ENCODE peak calls at places on chromosomes 2 and 18, in eight cellular contexts. One of them, this sample, is unnamed.

GRCh38 chr2:128781166-128781887 is 462.7 kb upstream of the HS6ST1 start:
- DNase-seq in esophagus squamous epithelium: no peak
- DNase-seq in stomach: no peak
- DNase-seq in endothelial cell of umbilical vein: no peak
- DNase-seq in H54: no peak
- DNase-seq in heart left ventricle: no peak
- DNase-seq in A549: no peak
- DNase-seq in spleen: peak
- DNase-seq in this sample: peak

GRCh38 chr18:24600076-24600654 is 139.7 kb downstream of the HRH4 start:
- DNase-seq in esophagus squamous epithelium: no peak
- DNase-seq in stomach: no peak
- DNase-seq in endothelial cell of umbilical vein: peak
- DNase-seq in H54: no peak
- DNase-seq in heart left ventricle: no peak
- DNase-seq in A549: peak
- DNase-seq in spleen: no peak
- DNase-seq in this sample: no peak

GRCh38 chr2:233556756-233557736 is 9.5 kb downstream of the USP40 start:
- DNase-seq in esophagus squamous epithelium: no peak
- DNase-seq in stomach: no peak
- DNase-seq in endothelial cell of umbilical vein: peak
- DNase-seq in H54: peak
- DNase-seq in heart left ventricle: no peak
- DNase-seq in A549: peak
- DNase-seq in spleen: no peak
- DNase-seq in this sample: no peak

GRCh38 chr2:71631411-71631931 is 178.1 kb downstream of the DYSF start:
- DNase-seq in esophagus squamous epithelium: no peak
- DNase-seq in stomach: no peak
- DNase-seq in endothelial cell of umbilical vein: no peak
- DNase-seq in H54: peak
- DNase-seq in heart left ventricle: no peak
- DNase-seq in A549: no peak
- DNase-seq in spleen: no peak
- DNase-seq in this sample: no peak

GRCh38 chr2:45852450-45853150 is 201.1 kb downstream of the PRKCE start:
- DNase-seq in esophagus squamous epithelium: no peak
- DNase-seq in stomach: no peak
- DNase-seq in endothelial cell of umbilical vein: no peak
- DNase-seq in H54: no peak
- DNase-seq in heart left ventricle: no peak
- DNase-seq in A549: no peak
- DNase-seq in spleen: no peak
- DNase-seq in this sample: no peak

GRCh38 chr18:45274026-45274425 is 341.2 kb upstream of the SLC14A2 start:
- DNase-seq in esophagus squamous epithelium: no peak
- DNase-seq in stomach: no peak
- DNase-seq in endothelial cell of umbilical vein: no peak
- DNase-seq in H54: no peak
- DNase-seq in heart left ventricle: no peak
- DNase-seq in A549: no peak
- DNase-seq in spleen: no peak
- DNase-seq in this sample: no peak

GRCh38 chr18:23591011-23591410 is 4.7 kb upstream of the NPC1 start:
- DNase-seq in esophagus squamous epithelium: no peak
- DNase-seq in stomach: no peak
- DNase-seq in endothelial cell of umbilical vein: no peak
- DNase-seq in H54: no peak
- DNase-seq in heart left ventricle: no peak
- DNase-seq in A549: no peak
- DNase-seq in spleen: no peak
- DNase-seq in this sample: no peak

GRCh38 chr18:77131100-77131651 is 1.4 kb downstream of the MBP start:
- DNase-seq in esophagus squamous epithelium: no peak
- DNase-seq in stomach: no peak
- DNase-seq in endothelial cell of umbilical vein: no peak
- DNase-seq in H54: no peak
- DNase-seq in heart left ventricle: peak
- DNase-seq in A549: no peak
- DNase-seq in spleen: peak
- DNase-seq in this sample: peak

GRCh38 chr2:191950132-191950885 is 103.4 kb upstream of the CAVIN2 start:
- DNase-seq in esophagus squamous epithelium: no peak
- DNase-seq in stomach: no peak
- DNase-seq in endothelial cell of umbilical vein: peak
- DNase-seq in H54: no peak
- DNase-seq in heart left ventricle: no peak
- DNase-seq in A549: peak
- DNase-seq in spleen: no peak
- DNase-seq in this sample: no peak

GRCh38 chr2:224909885-224910517 is 132.3 kb downstream of the DOCK10 start:
- DNase-seq in esophagus squamous epithelium: no peak
- DNase-seq in stomach: peak
- DNase-seq in endothelial cell of umbilical vein: peak
- DNase-seq in H54: no peak
- DNase-seq in heart left ventricle: peak
- DNase-seq in A549: peak
- DNase-seq in spleen: no peak
- DNase-seq in this sample: no peak

GRCh38 chr18:50091495-50092249 is 103.3 kb downstream of the MYO5B start:
- DNase-seq in esophagus squamous epithelium: no peak
- DNase-seq in stomach: no peak
- DNase-seq in endothelial cell of umbilical vein: no peak
- DNase-seq in H54: no peak
- DNase-seq in heart left ventricle: no peak
- DNase-seq in A549: no peak
- DNase-seq in spleen: no peak
- DNase-seq in this sample: no peak

GRCh38 chr2:26477911-26478253 is at the start of gene OTOF:
- DNase-seq in esophagus squamous epithelium: no peak
- DNase-seq in stomach: no peak
- DNase-seq in endothelial cell of umbilical vein: peak
- DNase-seq in H54: peak
- DNase-seq in heart left ventricle: peak
- DNase-seq in A549: peak
- DNase-seq in spleen: no peak
- DNase-seq in this sample: no peak

GRCh38 chr18:72107647-72108046 is 436.5 kb downstream of the CBLN2 start:
- DNase-seq in esophagus squamous epithelium: no peak
- DNase-seq in stomach: no peak
- DNase-seq in endothelial cell of umbilical vein: peak
- DNase-seq in H54: no peak
- DNase-seq in heart left ventricle: no peak
- DNase-seq in A549: no peak
- DNase-seq in spleen: no peak
- DNase-seq in this sample: no peak

GRCh38 chr2:71250945-71251344 is 24.0 kb upstream of the PAIP2B start:
- DNase-seq in esophagus squamous epithelium: no peak
- DNase-seq in stomach: no peak
- DNase-seq in endothelial cell of umbilical vein: no peak
- DNase-seq in H54: no peak
- DNase-seq in heart left ventricle: no peak
- DNase-seq in A549: no peak
- DNase-seq in spleen: no peak
- DNase-seq in this sample: no peak

GRCh38 chr2:25294573-25295462 is 46.9 kb downstream of the DNMT3A start:
- DNase-seq in esophagus squamous epithelium: peak
- DNase-seq in stomach: peak
- DNase-seq in endothelial cell of umbilical vein: peak
- DNase-seq in H54: peak
- DNase-seq in heart left ventricle: peak
- DNase-seq in A549: no peak
- DNase-seq in spleen: peak
- DNase-seq in this sample: no peak
- TF ChIP-seq POLR2A in esophagus squamous epithelium: no peak
- TF ChIP-seq POLR2A in stomach: no peak
- TF ChIP-seq POLR2A in endothelial cell of umbilical vein: peak
- TF ChIP-seq POLR2A in H54: no peak
- TF ChIP-seq POLR2A in heart left ventricle: no peak
- TF ChIP-seq POLR2A in A549: no peak
- TF ChIP-seq POLR2A in spleen: peak
- TF ChIP-seq POLR2A in this sample: no peak

DNA sequence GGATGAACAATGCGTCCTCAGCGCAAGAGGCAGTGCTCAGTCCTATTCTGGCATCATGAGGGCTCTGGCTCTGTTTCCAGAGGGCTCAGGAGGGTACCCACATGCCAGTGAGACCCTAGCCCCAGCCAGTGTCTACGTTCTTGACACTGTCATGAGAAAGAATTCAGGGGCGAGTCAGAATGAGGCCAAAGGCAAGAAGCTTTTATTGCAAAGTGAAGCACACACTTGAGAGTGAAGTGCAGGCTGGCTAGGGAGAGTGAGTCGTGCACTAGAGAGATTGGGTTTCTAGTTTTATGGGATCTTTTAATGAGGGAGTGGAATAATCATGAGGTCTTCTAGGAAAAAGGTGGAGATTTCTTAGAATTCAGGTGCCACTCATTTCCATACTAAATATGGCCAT is 164.1 kb downstream of the DCDC2C start:
- DNase-seq in esophagus squamous epithelium: no peak
- DNase-seq in stomach: no peak
- DNase-seq in endothelial cell of umbilical vein: no peak
- DNase-seq in H54: no peak
- DNase-seq in heart left ventricle: no peak
- DNase-seq in A549: no peak
- DNase-seq in spleen: no peak
- DNase-seq in this sample: no peak
- TF ChIP-seq POLR2A in esophagus squamous epithelium: no peak
- TF ChIP-seq POLR2A in stomach: no peak
- TF ChIP-seq POLR2A in endothelial cell of umbilical vein: no peak
- TF ChIP-seq POLR2A in H54: no peak
- TF ChIP-seq POLR2A in heart left ventricle: no peak
- TF ChIP-seq POLR2A in A549: no peak
- TF ChIP-seq POLR2A in spleen: no peak
- TF ChIP-seq POLR2A in this sample: no peak

GRCh38 chr2:127531133-127531709 is 4.3 kb upstream of the MYO7B start:
- DNase-seq in esophagus squamous epithelium: no peak
- DNase-seq in stomach: no peak
- DNase-seq in endothelial cell of umbilical vein: no peak
- DNase-seq in H54: no peak
- DNase-seq in heart left ventricle: no peak
- DNase-seq in A549: no peak
- DNase-seq in spleen: no peak
- DNase-seq in this sample: no peak
- TF ChIP-seq POLR2A in esophagus squamous epithelium: no peak
- TF ChIP-seq POLR2A in stomach: no peak
- TF ChIP-seq POLR2A in endothelial cell of umbilical vein: no peak
- TF ChIP-seq POLR2A in H54: no peak
- TF ChIP-seq POLR2A in heart left ventricle: no peak
- TF ChIP-seq POLR2A in A549: no peak
- TF ChIP-seq POLR2A in spleen: no peak
- TF ChIP-seq POLR2A in this sample: no peak

DNA sequence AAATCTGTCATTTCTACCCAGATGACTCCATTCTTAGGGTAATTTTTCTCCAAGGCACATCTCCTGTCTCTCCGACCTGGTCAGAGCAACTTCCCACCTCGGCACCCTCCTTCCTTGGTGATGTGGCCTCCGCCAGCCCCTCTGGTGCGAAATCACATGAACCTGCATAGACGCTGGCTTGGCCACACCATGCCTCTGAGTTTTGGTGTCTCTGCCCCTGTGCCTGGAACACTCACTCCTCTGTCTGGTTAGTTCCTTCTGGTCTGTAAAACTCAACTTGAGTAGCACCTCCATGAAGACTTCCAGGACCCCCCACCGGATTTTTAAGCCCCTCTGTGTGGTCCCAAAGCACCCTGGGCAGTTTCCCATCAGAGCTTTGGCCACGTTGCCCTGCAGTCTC is 83.2 kb upstream of the OTOS start:
- DNase-seq in esophagus squamous epithelium: no peak
- DNase-seq in stomach: peak
- DNase-seq in endothelial cell of umbilical vein: no peak
- DNase-seq in H54: no peak
- DNase-seq in heart left ventricle: no peak
- DNase-seq in A549: no peak
- DNase-seq in spleen: no peak
- DNase-seq in this sample: no peak
- TF ChIP-seq POLR2A in esophagus squamous epithelium: no peak
- TF ChIP-seq POLR2A in stomach: no peak
- TF ChIP-seq POLR2A in endothelial cell of umbilical vein: no peak
- TF ChIP-seq POLR2A in H54: no peak
- TF ChIP-seq POLR2A in heart left ventricle: no peak
- TF ChIP-seq POLR2A in A549: no peak
- TF ChIP-seq POLR2A in spleen: no peak
- TF ChIP-seq POLR2A in this sample: no peak

DNA sequence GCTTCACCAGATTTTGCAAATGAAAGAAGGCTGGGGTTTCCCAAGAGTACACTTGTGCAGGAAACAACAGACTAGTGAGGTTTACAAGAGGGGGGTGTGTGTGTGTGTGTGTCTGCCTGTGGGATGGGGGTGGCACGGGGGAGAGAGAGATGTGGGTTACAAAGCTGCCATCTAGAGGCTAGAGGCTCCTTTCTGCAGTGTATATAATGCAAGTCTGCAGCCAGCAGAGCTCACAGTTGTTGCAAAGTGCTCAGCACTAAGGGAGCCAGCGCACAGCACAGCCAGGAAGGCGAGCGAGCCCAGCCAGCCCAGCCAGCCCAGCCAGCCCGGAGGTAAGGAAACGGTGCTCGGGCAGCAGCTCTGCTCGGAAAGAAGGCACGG is at the start of gene ACKR3:
- DNase-seq in esophagus squamous epithelium: peak
- DNase-seq in stomach: peak
- DNase-seq in endothelial cell of umbilical vein: peak
- DNase-seq in H54: peak
- DNase-seq in heart left ventricle: peak
- DNase-seq in A549: peak
- DNase-seq in spleen: peak
- DNase-seq in this sample: no peak
- TF ChIP-seq POLR2A in esophagus squamous epithelium: no peak
- TF ChIP-seq POLR2A in stomach: no peak
- TF ChIP-seq POLR2A in endothelial cell of umbilical vein: peak
- TF ChIP-seq POLR2A in H54: no peak
- TF ChIP-seq POLR2A in heart left ventricle: peak
- TF ChIP-seq POLR2A in A549: peak
- TF ChIP-seq POLR2A in spleen: no peak
- TF ChIP-seq POLR2A in this sample: peak

DNA sequence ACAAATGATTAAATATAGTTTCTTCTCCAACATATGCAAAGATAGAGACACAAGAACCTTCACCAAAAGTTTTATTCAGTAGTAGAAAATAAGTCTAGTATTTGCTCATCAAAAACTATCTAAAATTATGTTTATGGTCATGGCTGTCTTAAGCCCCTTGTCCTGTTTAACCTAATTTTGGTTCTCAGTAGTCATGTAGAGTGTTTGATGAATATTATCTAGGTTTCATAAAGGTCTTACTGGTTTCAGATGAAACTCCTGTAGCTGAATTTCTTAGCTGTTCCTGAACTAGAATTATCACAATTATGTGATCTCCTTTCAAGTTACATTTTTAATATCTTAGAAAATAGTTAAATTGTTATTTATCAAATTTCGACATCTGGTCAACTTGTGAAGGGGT is 228.0 kb upstream of the SPHKAP start:
- DNase-seq in esophagus squamous epithelium: no peak
- DNase-seq in stomach: no peak
- DNase-seq in endothelial cell of umbilical vein: no peak
- DNase-seq in H54: no peak
- DNase-seq in heart left ventricle: no peak
- DNase-seq in A549: no peak
- DNase-seq in spleen: no peak
- DNase-seq in this sample: no peak
- TF ChIP-seq POLR2A in esophagus squamous epithelium: no peak
- TF ChIP-seq POLR2A in stomach: no peak
- TF ChIP-seq POLR2A in endothelial cell of umbilical vein: no peak
- TF ChIP-seq POLR2A in H54: no peak
- TF ChIP-seq POLR2A in heart left ventricle: no peak
- TF ChIP-seq POLR2A in A549: no peak
- TF ChIP-seq POLR2A in spleen: no peak
- TF ChIP-seq POLR2A in this sample: no peak